ENCODE peak calls at places on chromosomes 13 and 19, in four cellular contexts. One of them, this sample, is unnamed.

GRCh38 chr13:111914241-111915103 is 152.5 kb upstream of the SOX1 start:
- DNase-seq in iris pigment epithelial cell: no peak
- DNase-seq in NCI-H345: no peak
- DNase-seq in AG08396: no peak
- DNase-seq in this sample: no peak

GRCh38 chr13:92991687-92992086 is 234.9 kb upstream of the GPC6 start:
- DNase-seq in iris pigment epithelial cell: peak; percentile 17
- DNase-seq in NCI-H345: no peak
- DNase-seq in AG08396: no peak
- DNase-seq in this sample: peak; percentile 24

GRCh38 chr19:41688098-41688497 is at the start of gene CEACAM7:
- DNase-seq in iris pigment epithelial cell: no peak
- DNase-seq in NCI-H345: no peak
- DNase-seq in AG08396: no peak
- DNase-seq in this sample: no peak

GRCh38 chr13:32407854-32408253 is 20.1 kb downstream of the N4BP2L1 start:
- DNase-seq in iris pigment epithelial cell: no peak
- DNase-seq in NCI-H345: no peak
- DNase-seq in AG08396: no peak
- DNase-seq in this sample: no peak

GRCh38 chr13:75365724-75366173 is 116.2 kb downstream of the TBC1D4 start:
- DNase-seq in iris pigment epithelial cell: peak; percentile 83
- DNase-seq in NCI-H345: no peak
- DNase-seq in AG08396: peak; percentile 55
- DNase-seq in this sample: peak; percentile 64

GRCh38 chr13:77067519-77067918 is 40.6 kb upstream of the FBXL3 start:
- DNase-seq in iris pigment epithelial cell: no peak
- DNase-seq in NCI-H345: no peak
- DNase-seq in AG08396: no peak
- DNase-seq in this sample: no peak

GRCh38 chr13:37303610-37304009 is 198.1 kb upstream of the CSNK1A1L start:
- DNase-seq in iris pigment epithelial cell: peak; percentile 16
- DNase-seq in NCI-H345: no peak
- DNase-seq in AG08396: no peak
- DNase-seq in this sample: peak; percentile 29

GRCh38 chr19:2618611-2619010 is 83.9 kb downstream of the GNG7 start:
- DNase-seq in iris pigment epithelial cell: peak; percentile 47
- DNase-seq in NCI-H345: no peak
- DNase-seq in AG08396: no peak
- DNase-seq in this sample: peak; percentile 69

GRCh38 chr19:39599116-39599515 is 3.2 kb upstream of the LGALS13 start:
- DNase-seq in iris pigment epithelial cell: peak; percentile 30
- DNase-seq in NCI-H345: no peak
- DNase-seq in AG08396: peak; percentile 23
- DNase-seq in this sample: peak; percentile 57

GRCh38 chr19:58361900-58362271 is 665 bp downstream of the ZNF497 start:
- DNase-seq in iris pigment epithelial cell: no peak
- DNase-seq in NCI-H345: peak; percentile 32
- DNase-seq in AG08396: peak; percentile 70
- DNase-seq in this sample: no peak

GRCh38 chr13:80276371-80277289 is 64.3 kb downstream of the SPRY2 start:
- DNase-seq in iris pigment epithelial cell: peak; percentile 68
- DNase-seq in NCI-H345: peak; percentile 91
- DNase-seq in AG08396: peak; percentile 10
- DNase-seq in this sample: peak; percentile 83

GRCh38 chr19:30666301-30666803 is 294.2 kb downstream of the ZNF536 start:
- DNase-seq in iris pigment epithelial cell: peak; percentile 21
- DNase-seq in NCI-H345: peak; percentile 32
- DNase-seq in AG08396: peak; percentile 55
- DNase-seq in this sample: peak; percentile 58

GRCh38 chr19:35495107-35496064 is 5.1 kb upstream of the KRTDAP start:
- DNase-seq in iris pigment epithelial cell: peak; percentile 67
- DNase-seq in NCI-H345: peak; percentile 77
- DNase-seq in AG08396: peak; percentile 88
- DNase-seq in this sample: peak; percentile 76

GRCh38 chr13:106232680-106233079 is 302.8 kb downstream of the EFNB2 start:
- DNase-seq in iris pigment epithelial cell: no peak
- DNase-seq in NCI-H345: peak; percentile 32
- DNase-seq in AG08396: no peak
- DNase-seq in this sample: peak; percentile 46

GRCh38 chr13:79385694-79386093 is 20.4 kb downstream of the RBM26 start:
- DNase-seq in iris pigment epithelial cell: peak; percentile 48
- DNase-seq in NCI-H345: no peak
- DNase-seq in AG08396: no peak
- DNase-seq in this sample: no peak

GRCh38 chr13:93450761-93451160 is 224.2 kb downstream of the GPC6 start:
- DNase-seq in iris pigment epithelial cell: no peak
- DNase-seq in NCI-H345: no peak
- DNase-seq in AG08396: no peak
- DNase-seq in this sample: no peak

GRCh38 chr19:45577111-45577905 is 7.3 kb downstream of the OPA3 start:
- DNase-seq in iris pigment epithelial cell: peak; percentile 97
- DNase-seq in NCI-H345: no peak
- DNase-seq in AG08396: peak; percentile 83
- DNase-seq in this sample: peak; percentile 92

GRCh38 chr19:22144394-22144793 is 52.4 kb downstream of the ZNF676 start:
- DNase-seq in iris pigment epithelial cell: peak; percentile 26
- DNase-seq in NCI-H345: no peak
- DNase-seq in AG08396: no peak
- DNase-seq in this sample: peak; percentile 14

GRCh38 chr19:29841559-29842367 is 30.0 kb downstream of the CCNE1 start:
- DNase-seq in iris pigment epithelial cell: peak; percentile 86
- DNase-seq in NCI-H345: peak; percentile 20
- DNase-seq in AG08396: peak; percentile 64
- DNase-seq in this sample: peak; percentile 61

GRCh38 chr13:87527036-87527435 is 144.1 kb upstream of the SLITRK5 start:
- DNase-seq in iris pigment epithelial cell: no peak
- DNase-seq in NCI-H345: no peak
- DNase-seq in AG08396: no peak
- DNase-seq in this sample: peak; percentile 16

GRCh38 chr13:112073245-112074138 is 6.5 kb downstream of the SOX1 start:
- DNase-seq in iris pigment epithelial cell: no peak
- DNase-seq in NCI-H345: peak; percentile 68
- DNase-seq in AG08396: no peak
- DNase-seq in this sample: no peak

GRCh38 chr19:5155586-5156210 is 184.9 kb downstream of the PTPRS start:
- DNase-seq in iris pigment epithelial cell: no peak
- DNase-seq in NCI-H345: no peak
- DNase-seq in AG08396: no peak
- DNase-seq in this sample: no peak